ENCODE peak calls at places on chromosomes 12 and 14, in ten cellular contexts. I is NCI-H1105, T is GM13976, R is OCI-M1, C is pancreas, M is cardiac fibroblast, B is upper lobe of right lung, K is activated B cell treated with CpG ODN at 0.5 μM for 24 hours, N is SW 1271, L is NCI-H345. O is an unnamed sample.

GRCh38 chr14:71361874-71362273 is 454.6 kb downstream of the PCNX1 start:
- DNase-seq in I (no peak), T (no peak), R (no peak), C (no peak), M (no peak), B (no peak), K (no peak), N (no peak), L (no peak), O (no peak)

GRCh38 chr14:80364274-80364673 is 153.0 kb upstream of the DIO2 start:
- DNase-seq in I (peak; percentile 9), T (no peak), R (peak; percentile 33), C (no peak), M (peak; percentile 51), B (no peak), K (no peak), N (peak; percentile 1), L (no peak), O (no peak)

GRCh38 chr14:85399196-85399595 is 130.7 kb upstream of the FLRT2 start:
- DNase-seq in I (no peak), T (no peak), R (no peak), C (no peak), M (peak; percentile 68), B (no peak), K (no peak), N (no peak), L (no peak), O (no peak)

GRCh38 chr12:55746147-55746912 is 3.4 kb downstream of the GDF11 start:
- DNase-seq in I (no peak), T (no peak), R (no peak), C (no peak), M (no peak), B (no peak), K (no peak), N (no peak), L (no peak), O (no peak)

GRCh38 chr14:99564256-99564902 is 39.6 kb downstream of the CCDC85C start:
- DNase-seq in I (peak; percentile 92), T (no peak), R (no peak), C (no peak), M (peak; percentile 94), B (no peak), K (no peak), N (no peak), L (peak; percentile 91), O (no peak)

GRCh38 chr12:126831115-126831514 is 1435.9 kb upstream of the TMEM132C start:
- DNase-seq in I (peak; percentile 88), T (no peak), R (no peak), C (no peak), M (no peak), B (no peak), K (no peak), N (no peak), L (no peak), O (no peak)

GRCh38 chr14:102906616-102907302 is 15.7 kb upstream of the AMN start:
- DNase-seq in I (no peak), T (peak; percentile 33), R (no peak), C (no peak), M (no peak), B (peak; percentile 53), K (no peak), N (no peak), L (no peak), O (no peak)

GRCh38 chr12:9372202-9372601 is 164.0 kb upstream of the PZP start:
- DNase-seq in I (no peak), T (no peak), R (peak; percentile 60), C (no peak), M (peak; percentile 18), B (no peak), K (no peak), N (no peak), L (no peak), O (no peak)

GRCh38 chr12:105301696-105302095 is 28.8 kb upstream of the C12orf75 start:
- DNase-seq in I (no peak), T (no peak), R (no peak), C (no peak), M (no peak), B (no peak), K (no peak), N (no peak), L (no peak), O (no peak)

O was measured in GM19239.